ENCODE peak calls at places on chromosomes 1 and 21, in six cellular contexts. O is tibial artery; K is naive thymus-derived CD8-positive, alpha-beta T cell; Z is spleen; C is stimulated activated CD4-positive, alpha-beta T cell treated with anti-CD3 and anti-CD28 coated beads, Interleukin-15, amount 100 ng/mL, for 1 hour; X is hepatocyte. Q is an unnamed sample.

GRCh38 chr1:156766288-156767100 is 841 bp upstream of the PRCC start:
- DNase-seq in O (peak; percentile 54), K (no peak), Z (peak; percentile 84), C (no peak), X (peak; percentile 41), Q (no peak)

GRCh38 chr1:109293026-109293425 is 10.1 kb upstream of the PSRC1 start:
- DNase-seq in O (no peak), K (no peak), Z (no peak), C (no peak), X (no peak), Q (no peak)

GRCh38 chr1:30200161-30200560 is 523.2 kb downstream of the MATN1 start:
- DNase-seq in O (no peak), K (no peak), Z (no peak), C (no peak), X (no peak), Q (no peak)

GRCh38 chr1:8155528-8156186 is 129.5 kb upstream of the ERRFI1 start:
- DNase-seq in O (no peak), K (no peak), Z (no peak), C (no peak), X (peak; percentile 17), Q (no peak)

GRCh38 chr1:91165033-91165654 is 143.3 kb upstream of the ZNF644 start:
- DNase-seq in O (peak; percentile 82), K (peak; percentile 51), Z (peak; percentile 91), C (peak; percentile 61), X (peak; percentile 88), Q (peak; percentile 52)

GRCh38 chr21:31732891-31733520 is 1.1 kb upstream of the SCAF4 start:
- DNase-seq in O (no peak), K (no peak), Z (no peak), C (no peak), X (peak; percentile 23), Q (no peak)

GRCh38 chr1:153534933-153535663 is 693 bp downstream of the S100A6 start:
- DNase-seq in O (peak; percentile 94), K (no peak), Z (peak; percentile 87), C (no peak), X (no peak), Q (peak; percentile 78)

GRCh38 chr1:64841330-64842065 is 96.6 kb downstream of the RAVER2 start:
- DNase-seq in O (no peak), K (no peak), Z (no peak), C (no peak), X (no peak), Q (no peak)

GRCh38 chr1:66090863-66091457 is 298.3 kb downstream of the PDE4B start:
- DNase-seq in O (no peak), K (peak; percentile 17), Z (no peak), C (no peak), X (no peak), Q (no peak)

GRCh38 chr1:11845641-11846335 is 1.8 kb downstream of the NPPA start:
- DNase-seq in O (no peak), K (no peak), Z (no peak), C (no peak), X (peak; percentile 57), Q (no peak)

GRCh38 chr1:244970236-244970652 is 105.9 kb upstream of the HNRNPU start:
- DNase-seq in O (no peak), K (no peak), Z (peak; percentile 96), C (no peak), X (peak; percentile 86), Q (no peak)

GRCh38 chr1:109917429-109918076 is 6.9 kb downstream of the CSF1 start:
- DNase-seq in O (peak; percentile 45), K (no peak), Z (peak; percentile 21), C (no peak), X (no peak), Q (no peak)

GRCh38 chr21:45598666-45599065 is 44.9 kb upstream of the PCBP3 start:
- DNase-seq in O (peak; percentile 56), K (no peak), Z (peak; percentile 66), C (no peak), X (no peak), Q (no peak)

GRCh38 chr1:204446413-204447111 is 34.9 kb upstream of the PPP1R15B start:
- DNase-seq in O (no peak), K (peak; percentile 71), Z (peak; percentile 92), C (peak; percentile 64), X (peak; percentile 84), Q (peak; percentile 71)

GRCh38 chr1:93219443-93219842 is 38.9 kb downstream of the CCDC18 start:
- DNase-seq in O (no peak), K (peak; percentile 0), Z (no peak), C (no peak), X (no peak), Q (no peak)

GRCh38 chr1:121516279-121516967 is 331.6 kb downstream of the SRGAP2C start:
- DNase-seq in O (no peak), K (peak; percentile 24), Z (peak; percentile 75), C (no peak), X (no peak), Q (peak; percentile 51)

GRCh38 chr1:172951728-172952365 is 98.9 kb downstream of the TNFSF18 start:
- DNase-seq in O (no peak), K (no peak), Z (no peak), C (no peak), X (peak; percentile 18), Q (no peak)

GRCh38 chr21:43355925-43356289 is 71.0 kb downstream of the SIK1 start:
- DNase-seq in O (no peak), K (no peak), Z (no peak), C (no peak), X (peak; percentile 44), Q (no peak)

GRCh38 chr1:231862611-231863010 is 236.0 kb downstream of the DISC1 start:
- DNase-seq in O (no peak), K (no peak), Z (no peak), C (no peak), X (no peak), Q (no peak)

GRCh38 chr1:113534875-113535274 is 144.6 kb downstream of the MAGI3 start:
- DNase-seq in O (no peak), K (no peak), Z (no peak), C (no peak), X (no peak), Q (no peak)

GRCh38 chr1:9376886-9377333 is 84.2 kb downstream of the SPSB1 start:
- DNase-seq in O (peak; percentile 96), K (no peak), Z (no peak), C (no peak), X (no peak), Q (no peak)

GRCh38 chr1:66444438-66445265 is 89.3 kb upstream of the SGIP1 start:
- DNase-seq in O (no peak), K (no peak), Z (no peak), C (no peak), X (no peak), Q (no peak)

GRCh38 chr1:61807606-61808005 is 65.3 kb downstream of the PATJ start:
- DNase-seq in O (no peak), K (no peak), Z (no peak), C (no peak), X (no peak), Q (no peak)

GRCh38 chr1:10888289-10888688 is 91.8 kb upstream of the CASZ1 start:
- DNase-seq in O (no peak), K (no peak), Z (no peak), C (no peak), X (no peak), Q (no peak)

GRCh38 chr1:87794788-87795614 is 466.3 kb downstream of the LMO4 start:
- DNase-seq in O (no peak), K (no peak), Z (no peak), C (no peak), X (peak; percentile 62), Q (no peak)

GRCh38 chr1:118144777-118145176 is 40.3 kb downstream of the SPAG17 start:
- DNase-seq in O (no peak), K (no peak), Z (no peak), C (no peak), X (no peak), Q (no peak)

GRCh38 chr1:55288245-55288644 is 73.1 kb upstream of the USP24 start:
- DNase-seq in O (peak; percentile 89), K (no peak), Z (no peak), C (no peak), X (no peak), Q (no peak)

GRCh38 chr1:4396571-4396970 is 257.8 kb upstream of the AJAP1 start:
- DNase-seq in O (no peak), K (no peak), Z (no peak), C (no peak), X (no peak), Q (no peak)